ENCODE peak calls at places on chromosomes 7 and 10, in nine cellular contexts. Q is cardiac muscle cell; W is CD8-positive, alpha-beta T cell; B is tibial artery; F is GM10248; X is BE2C; S is hepatocyte; V is AG04450; K is choroid plexus epithelial cell. N is an unnamed sample.

GRCh38 chr7:75993689-75994387 is 557 bp downstream of the TMEM120A start:
- DNase-seq in V (no peak), B (peak), Q (peak), F (peak), W (no peak), X (peak), K (peak), S (peak), N (peak)

GRCh38 chr10:79025113-79025832 is 43.5 kb upstream of the ZMIZ1 start:
- DNase-seq in S (no peak), K (no peak), W (peak), V (no peak), Q (no peak), F (no peak), B (peak), X (peak), N (peak)

GRCh38 chr7:151107882-151108281 is 21.6 kb downstream of the AGAP3 start:
- DNase-seq in F (no peak), V (no peak), W (no peak), B (no peak), X (no peak), K (no peak), S (no peak), Q (no peak), N (no peak)

GRCh38 chr10:104824378-104825006 is 183.4 kb downstream of the SORCS3 start:
- DNase-seq in V (no peak), K (peak), S (peak), B (no peak), F (peak), Q (peak), X (no peak), W (no peak), N (no peak)

GRCh38 chr7:158774916-158775315 is 54.4 kb downstream of the ESYT2 start:
- DNase-seq in K (peak), S (no peak), Q (peak), V (no peak), W (no peak), X (no peak), F (no peak), B (no peak), N (no peak)

GRCh38 chr7:38215115-38215514 is 37.1 kb downstream of the STARD3NL start:
- DNase-seq in Q (peak), X (no peak), W (no peak), V (no peak), F (no peak), B (no peak), S (peak), K (peak), N (no peak)

GRCh38 chr7:131196808-131197207 is 130.9 kb upstream of the MKLN1 start:
- DNase-seq in V (no peak), B (no peak), S (peak), F (no peak), K (peak), W (no peak), Q (peak), X (no peak), N (no peak)

GRCh38 chr10:91054325-91054724 is 133.4 kb upstream of the ANKRD1 start:
- DNase-seq in S (no peak), X (no peak), Q (peak), B (no peak), W (no peak), F (no peak), V (no peak), K (peak), N (no peak)

GRCh38 chr10:34967411-34967880 is 122.7 kb downstream of the CUL2 start:
- DNase-seq in B (peak), W (no peak), Q (peak), K (peak), V (no peak), X (no peak), F (no peak), S (peak), N (peak)

GRCh38 chr7:28260969-28261368 is 80.4 kb upstream of the JAZF1 start:
- DNase-seq in S (no peak), B (no peak), F (no peak), X (no peak), W (no peak), K (no peak), Q (no peak), V (no peak), N (no peak)

GRCh38 chr10:106242301-106242700 is 922.2 kb downstream of the SORCS1 start:
- DNase-seq in F (no peak), K (no peak), S (no peak), W (no peak), V (no peak), B (no peak), X (no peak), Q (peak), N (no peak)

GRCh38 chr7:22114440-22114981 is 168.8 kb upstream of the CDCA7L start:
- DNase-seq in Q (no peak), K (no peak), X (no peak), W (no peak), B (no peak), V (no peak), F (no peak), S (no peak), N (no peak)

GRCh38 chr10:71241899-71242620 is 29.7 kb downstream of the UNC5B start:
- DNase-seq in V (no peak), F (no peak), X (peak), W (no peak), S (no peak), K (no peak), Q (peak), B (no peak), N (peak)

GRCh38 chr10:71243756-71244637 is 31.6 kb downstream of the UNC5B start:
- DNase-seq in Q (no peak), S (no peak), V (no peak), K (no peak), B (no peak), X (no peak), W (no peak), F (no peak), N (peak)

GRCh38 chr10:71241114-71241898 is 28.9 kb downstream of the UNC5B start:
- DNase-seq in F (no peak), X (peak), S (no peak), V (no peak), W (no peak), K (peak), B (no peak), Q (peak), N (peak)

GRCh38 chr10:71244638-71245419 is 32.5 kb downstream of the UNC5B start:
- DNase-seq in W (no peak), B (peak), V (peak), Q (peak), X (peak), S (peak), K (peak), F (no peak), N (peak)

GRCh38 chr10:71242621-71243009 is 30.2 kb downstream of the UNC5B start:
- DNase-seq in V (no peak), S (no peak), B (no peak), Q (no peak), K (no peak), X (no peak), W (no peak), F (no peak), N (peak)
- TF ChIP-seq CTCF in V (no peak), S (no peak), B (no peak), Q (no peak), K (no peak), X (peak), W (no peak), F (no peak), N (no peak)

GRCh38 chr10:120600871-120601644 is 144.0 kb downstream of the PLPP4 start:
- DNase-seq in Q (no peak), X (peak), K (peak), W (no peak), S (peak), B (no peak), F (no peak), V (no peak), N (no peak)
- TF ChIP-seq CTCF in Q (peak), X (peak), K (peak), W (no peak), S (peak), B (no peak), F (no peak), V (no peak), N (peak)

GRCh38 chr10:12703141-12703540 is 298.4 kb downstream of the CCDC3 start:
- DNase-seq in X (no peak), W (no peak), Q (no peak), F (no peak), K (no peak), V (no peak), B (no peak), S (no peak), N (no peak)

GRCh38 chr10:12700557-12700874 is 301.0 kb downstream of the CCDC3 start:
- DNase-seq in K (no peak), B (no peak), F (no peak), S (no peak), Q (no peak), X (no peak), W (no peak), V (no peak), N (no peak)

GRCh38 chr10:12703813-12704212 is 297.7 kb downstream of the CCDC3 start:
- DNase-seq in X (no peak), Q (peak), F (no peak), W (no peak), V (peak), K (peak), B (no peak), S (no peak), N (no peak)

GRCh38 chr10:12701696-12702095 is 299.8 kb downstream of the CCDC3 start:
- DNase-seq in W (no peak), K (no peak), F (no peak), Q (peak), V (no peak), X (peak), B (no peak), S (peak), N (no peak)

DNA sequence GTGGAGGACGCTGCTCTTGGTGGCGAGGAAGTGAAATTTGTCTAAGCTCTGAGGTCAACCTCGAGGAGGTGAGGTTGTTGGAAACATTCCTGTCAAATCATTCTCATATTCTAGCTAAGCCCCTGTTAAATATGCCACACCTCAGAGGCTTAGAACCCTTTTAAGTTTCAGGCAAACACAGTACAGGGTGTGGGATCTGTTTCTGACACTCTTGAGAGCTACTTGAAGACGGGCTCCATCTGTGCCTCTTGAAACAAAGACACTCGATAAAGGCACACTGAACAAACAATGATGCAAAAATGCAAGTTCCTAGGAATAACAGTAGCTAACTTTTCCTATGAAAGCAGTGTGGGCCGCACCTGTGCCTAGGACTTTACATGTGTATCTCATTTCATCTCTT is 299.3 kb downstream of the CCDC3 start:
- DNase-seq in X (no peak), V (no peak), Q (no peak), K (no peak), B (no peak), S (no peak), F (no peak), W (no peak), N (no peak)
- TF ChIP-seq CTCF in X (no peak), V (no peak), Q (no peak), K (no peak), B (no peak), S (no peak), F (no peak), W (no peak), N (no peak)

GRCh38 chr10:58963101-58963534 is 213.3 kb upstream of the PHYHIPL start:
- DNase-seq in V (no peak), S (peak), B (no peak), W (no peak), F (no peak), Q (no peak), K (no peak), X (no peak), N (no peak)
- TF ChIP-seq CTCF in V (peak), S (peak), B (no peak), W (no peak), F (peak), Q (peak), K (peak), X (peak), N (peak)

DNA sequence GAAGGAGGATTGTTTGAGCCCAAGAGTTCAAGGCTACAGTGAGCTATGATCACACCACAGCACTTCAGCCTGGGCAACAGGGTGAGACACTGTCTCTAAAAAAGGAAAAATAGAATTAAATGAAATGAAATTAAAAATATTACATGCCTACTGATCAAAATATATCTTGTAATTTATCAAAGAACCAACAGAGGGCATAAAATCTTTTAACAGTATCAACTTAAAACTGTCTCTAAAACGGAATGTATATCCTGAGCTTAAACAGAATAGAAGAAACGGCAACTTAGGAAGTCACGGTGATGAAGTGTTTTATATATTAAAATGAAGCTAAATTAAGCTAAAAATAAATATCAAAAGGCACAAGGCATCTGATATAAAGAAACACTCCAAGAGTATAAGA is 78.8 kb downstream of the MTPAP start:
- DNase-seq in K (peak), B (no peak), W (no peak), Q (peak), V (no peak), X (no peak), F (no peak), S (no peak), N (no peak)
- TF ChIP-seq CTCF in K (peak), B (no peak), W (peak), Q (peak), V (peak), X (no peak), F (no peak), S (peak), N (peak)

DNA sequence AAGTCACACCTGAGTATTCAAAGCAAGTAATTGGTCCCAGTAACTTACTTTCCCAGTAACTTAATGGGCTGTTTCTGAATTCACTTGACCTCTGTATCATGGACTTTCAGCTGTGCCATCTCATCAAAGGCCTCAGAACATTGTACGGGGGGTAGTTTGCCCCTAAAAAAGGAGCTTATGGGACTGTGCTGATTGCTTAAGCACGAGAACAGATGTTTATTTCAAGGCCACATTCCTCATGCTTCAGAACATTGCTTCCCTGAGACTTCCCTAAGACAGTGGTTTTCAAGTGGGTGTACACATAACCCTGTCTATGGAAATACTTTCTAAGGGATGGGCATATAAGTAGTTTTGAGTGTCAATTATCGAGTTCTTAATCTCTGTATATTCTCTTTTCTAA is 26.8 kb downstream of the CALCR start:
- DNase-seq in X (no peak), Q (no peak), F (no peak), S (no peak), W (no peak), B (no peak), K (peak), V (no peak), N (no peak)
- TF ChIP-seq CTCF in X (no peak), Q (no peak), F (no peak), S (no peak), W (no peak), B (no peak), K (no peak), V (no peak), N (no peak)

GRCh38 chr7:128861957-128862570 is 592 bp upstream of the ATP6V1F start:
- DNase-seq in Q (no peak), V (no peak), K (no peak), F (no peak), B (no peak), X (no peak), S (no peak), W (no peak), N (no peak)

GRCh38 chr7:128862571-128863432 is at the start of gene ATP6V1F:
- DNase-seq in Q (peak), S (peak), W (peak), X (peak), K (peak), B (peak), V (peak), F (peak), N (peak)

GRCh38 chr7:128858380-128859231 is 4.0 kb upstream of the ATP6V1F start:
- DNase-seq in K (peak), X (no peak), F (no peak), S (no peak), V (no peak), Q (no peak), W (no peak), B (peak), N (no peak)

GRCh38 chr7:128859232-128860157 is 3.2 kb upstream of the ATP6V1F start:
- DNase-seq in Q (no peak), K (peak), F (no peak), V (no peak), B (no peak), S (no peak), X (no peak), W (no peak), N (no peak)

GRCh38 chr7:128860158-128861073 is 2.2 kb upstream of the ATP6V1F start:
- DNase-seq in X (no peak), Q (peak), W (no peak), B (no peak), V (peak), K (peak), S (no peak), F (no peak), N (no peak)
- TF ChIP-seq CTCF in X (peak), Q (peak), W (no peak), B (no peak), V (peak), K (peak), S (no peak), F (no peak), N (peak)

N was measured in chondrocyte.